ENCODE peak calls at places on chromosome 6, in five cellular contexts. N is NCI-H2081, X is brain microvascular endothelial cell, E is activated gamma-delta T cell, C is NCI-H774. O is an unnamed sample.

GRCh38 chr6:90271831-90272230 is 24.8 kb downstream of the BACH2 start:
- DNase-seq in N (no peak), X (no peak), E (no peak), C (no peak), O (no peak)

GRCh38 chr6:4518506-4518905 is 257.7 kb upstream of the CDYL start:
- DNase-seq in N (no peak), X (peak), E (no peak), C (no peak), O (no peak)

GRCh38 chr6:69180361-69181067 is 545.4 kb downstream of the ADGRB3 start:
- DNase-seq in N (no peak), X (no peak), E (no peak), C (no peak), O (no peak)

GRCh38 chr6:11650297-11650696 is 112.7 kb downstream of the TMEM170B start:
- DNase-seq in N (peak), X (peak), E (no peak), C (no peak), O (no peak)

GRCh38 chr6:134911532-134911931 is 38.4 kb downstream of the ALDH8A1 start:
- DNase-seq in N (no peak), X (peak), E (no peak), C (no peak), O (no peak)

GRCh38 chr6:57432162-57432561 is 114.7 kb downstream of the PRIM2 start:
- DNase-seq in N (no peak), X (no peak), E (no peak), C (no peak), O (no peak)

GRCh38 chr6:90374201-90374600 is 77.6 kb upstream of the BACH2 start:
- DNase-seq in N (no peak), X (no peak), E (no peak), C (no peak), O (no peak)

GRCh38 chr6:6780231-6780630 is 191.7 kb downstream of the LY86 start:
- DNase-seq in N (no peak), X (no peak), E (no peak), C (no peak), O (no peak)

GRCh38 chr6:125511809-125512341 is 210.1 kb upstream of the HDDC2 start:
- DNase-seq in N (peak), X (peak), E (no peak), C (peak), O (peak)

GRCh38 chr6:27814665-27815424 is 97.4 kb downstream of the OR2B2 start:
- DNase-seq in N (peak), X (peak), E (no peak), C (peak), O (peak)

GRCh38 chr6:159688977-159689376 is 4.1 kb downstream of the SOD2 start:
- DNase-seq in N (no peak), X (no peak), E (no peak), C (no peak), O (no peak)

O was measured in SHP77.